ENCODE peak calls at places on chromosome 19, in ten cellular contexts. S is activated T-helper 9 cell treated with anti-CD3 and anti-CD28 coated beads, Interleukin-2, amount 50 U/mL, for 16 hours; Y is right cardiac atrium; O is amniotic stem cell; L is NCI-H774; J is NCI-H1105 treated with DMSO at 0.1 percent for 48 hours; G is stimulated activated CD4-positive, alpha-beta T cell treated with anti-CD3 and anti-CD28 coated beads, Interleukin-4, amount 100 ng/mL, for 1 hour; X is activated CD4-positive, alpha-beta T cell treated with anti-CD3 and anti-CD28 coated beads for 48 hours; H is NCI-H446; A is hepatic stellate cell. E is an unnamed sample.

GRCh38 chr19:32415246-32415645 is 9.7 kb downstream of the DPY19L3 start:
- DNase-seq in S (no peak), Y (no peak), O (no peak), L (no peak), J (no peak), G (no peak), X (no peak), H (no peak), A (no peak), E (no peak)

GRCh38 chr19:33771308-33772101 is 25.2 kb upstream of the KCTD15 start:
- DNase-seq in S (peak; percentile 44), Y (peak; percentile 89), O (peak; percentile 14), L (peak; percentile 55), J (peak; percentile 66), G (peak; percentile 65), X (peak; percentile 82), H (peak; percentile 73), A (peak; percentile 82), E (peak; percentile 29)

GRCh38 chr19:45498411-45499195 is at the start of gene PPM1N:
- DNase-seq in S (no peak), Y (peak; percentile 73), O (no peak), L (no peak), J (peak; percentile 13), G (peak; percentile 70), X (peak; percentile 74), H (no peak), A (no peak), E (peak; percentile 53)

GRCh38 chr19:47813304-47813994 is 8.3 kb upstream of the CRX start:
- DNase-seq in S (peak; percentile 64), Y (peak; percentile 91), O (no peak), L (peak; percentile 15), J (peak; percentile 39), G (peak; percentile 83), X (peak; percentile 89), H (peak; percentile 73), A (peak; percentile 57), E (peak; percentile 66)

GRCh38 chr19:8304841-8305621 is 3.1 kb downstream of the CD320 start:
- DNase-seq in S (no peak), Y (peak; percentile 71), O (no peak), L (no peak), J (no peak), G (peak; percentile 38), X (peak; percentile 63), H (no peak), A (no peak), E (peak; percentile 14)

GRCh38 chr19:15371786-15372380 is 7.7 kb downstream of the AKAP8 start:
- DNase-seq in S (no peak), Y (no peak), O (no peak), L (no peak), J (no peak), G (no peak), X (no peak), H (no peak), A (no peak), E (no peak)

GRCh38 chr19:14722127-14722526 is 32.3 kb downstream of the ZNF333 start:
- DNase-seq in S (no peak), Y (no peak), O (no peak), L (no peak), J (no peak), G (no peak), X (no peak), H (no peak), A (no peak), E (no peak)

GRCh38 chr19:18519962-18520847 is 1.7 kb downstream of the ELL start:
- DNase-seq in S (peak; percentile 47), Y (peak; percentile 73), O (peak; percentile 60), L (peak; percentile 30), J (peak; percentile 48), G (peak; percentile 63), X (peak; percentile 74), H (peak; percentile 54), A (peak; percentile 79), E (peak; percentile 53)

GRCh38 chr19:13842294-13843103 is 34.4 kb upstream of the NANOS3 start:
- DNase-seq in S (peak; percentile 59), Y (peak; percentile 96), O (no peak), L (no peak), J (no peak), G (peak; percentile 62), X (peak; percentile 68), H (peak; percentile 63), A (peak; percentile 88), E (peak; percentile 43)

GRCh38 chr19:22617614-22618325 is 16.4 kb upstream of the ZNF492 start:
- DNase-seq in S (no peak), Y (peak; percentile 90), O (no peak), L (no peak), J (no peak), G (no peak), X (no peak), H (no peak), A (no peak), E (no peak)

GRCh38 chr19:11377237-11377636 is 2.8 kb downstream of the SWSAP1 start:
- DNase-seq in S (no peak), Y (no peak), O (peak; percentile 58), L (no peak), J (peak; percentile 1), G (no peak), X (peak; percentile 40), H (peak; percentile 55), A (peak; percentile 75), E (no peak)

GRCh38 chr19:46428278-46429141 is at the start of gene PNMA8C:
- DNase-seq in S (no peak), Y (peak; percentile 91), O (no peak), L (no peak), J (peak; percentile 89), G (peak; percentile 36), X (peak; percentile 63), H (no peak), A (peak; percentile 48), E (no peak)

GRCh38 chr19:3936506-3937442 is 3.9 kb downstream of the NMRK2 start:
- DNase-seq in S (no peak), Y (peak; percentile 32), O (no peak), L (no peak), J (no peak), G (no peak), X (no peak), H (no peak), A (no peak), E (no peak)